ENCODE peak calls at places on chromosome X, in four cellular contexts. One of them, this sample, is unnamed.

GRCh38 chrX:135556055-135556454 is 35.6 kb downstream of the INTS6L start:
- DNase-seq in neural progenitor cell: no peak
- DNase-seq in caudate nucleus: no peak
- DNase-seq in activated CD8-positive, alpha-beta T cell treated with anti-CD3 and anti-CD28 coated beads, Interleukin-2, amount 10 ng/mL, durations not matched to agents 7 days and 5 days: no peak
- DNase-seq in this sample: no peak

GRCh38 chrX:21926116-21926515 is 14.4 kb upstream of the SMS start:
- DNase-seq in neural progenitor cell: no peak
- DNase-seq in caudate nucleus: no peak
- DNase-seq in activated CD8-positive, alpha-beta T cell treated with anti-CD3 and anti-CD28 coated beads, Interleukin-2, amount 10 ng/mL, durations not matched to agents 7 days and 5 days: no peak
- DNase-seq in this sample: peak; percentile 48

GRCh38 chrX:153857348-153857903 is 27.1 kb upstream of the PDZD4 start:
- DNase-seq in neural progenitor cell: no peak
- DNase-seq in activated CD8-positive, alpha-beta T cell treated with anti-CD3 and anti-CD28 coated beads, Interleukin-2, amount 10 ng/mL, durations not matched to agents 7 days and 5 days: peak; percentile 24
- DNase-seq in caudate nucleus: no peak
- DNase-seq in this sample: no peak

GRCh38 chrX:129934952-129935351 is 29.0 kb downstream of the UTP14A start:
- DNase-seq in caudate nucleus: no peak
- DNase-seq in neural progenitor cell: no peak
- DNase-seq in activated CD8-positive, alpha-beta T cell treated with anti-CD3 and anti-CD28 coated beads, Interleukin-2, amount 10 ng/mL, durations not matched to agents 7 days and 5 days: no peak
- DNase-seq in this sample: no peak

GRCh38 chrX:133985164-133986007 is at the start of gene GPC3:
- DNase-seq in neural progenitor cell: peak; percentile 87
- DNase-seq in activated CD8-positive, alpha-beta T cell treated with anti-CD3 and anti-CD28 coated beads, Interleukin-2, amount 10 ng/mL, durations not matched to agents 7 days and 5 days: peak; percentile 41
- DNase-seq in caudate nucleus: no peak
- DNase-seq in this sample: peak; percentile 23

GRCh38 chrX:15087747-15088146 is 182.1 kb downstream of the ASB9 start:
- DNase-seq in caudate nucleus: no peak
- DNase-seq in activated CD8-positive, alpha-beta T cell treated with anti-CD3 and anti-CD28 coated beads, Interleukin-2, amount 10 ng/mL, durations not matched to agents 7 days and 5 days: no peak
- DNase-seq in neural progenitor cell: no peak
- DNase-seq in this sample: no peak

GRCh38 chrX:64975491-64975890 is 759 bp downstream of the ZC4H2 start:
- DNase-seq in caudate nucleus: no peak
- DNase-seq in activated CD8-positive, alpha-beta T cell treated with anti-CD3 and anti-CD28 coated beads, Interleukin-2, amount 10 ng/mL, durations not matched to agents 7 days and 5 days: peak; percentile 24
- DNase-seq in neural progenitor cell: peak; percentile 72
- DNase-seq in this sample: peak; percentile 12

GRCh38 chrX:46200423-46200822 is 344.8 kb downstream of the ZNF674 start:
- DNase-seq in activated CD8-positive, alpha-beta T cell treated with anti-CD3 and anti-CD28 coated beads, Interleukin-2, amount 10 ng/mL, durations not matched to agents 7 days and 5 days: no peak
- DNase-seq in caudate nucleus: no peak
- DNase-seq in neural progenitor cell: no peak
- DNase-seq in this sample: no peak